ENCODE peak calls at places on chromosome 11, in six cellular contexts. U is astrocyte of the spinal cord; H is activated CD4-positive, alpha-beta T cell treated with anti-CD3 and anti-CD28 coated beads for 48 hours; G is midbrain; D is stimulated activated CD8-positive, alpha-beta memory T cell treated with anti-CD3 and anti-CD28 coated beads, Interleukin-7, amount 100 ng/mL, for 1 hour; M is T follicular helper cell. J is an unnamed sample.

GRCh38 chr11:10550503-10550902 is 9.5 kb upstream of the RNF141 start:
- DNase-seq in U (peak; percentile 65), H (no peak), G (no peak), D (no peak), M (no peak), J (no peak)

GRCh38 chr11:6437993-6438392 is 2.8 kb downstream of the HPX start:
- DNase-seq in U (no peak), H (no peak), G (no peak), D (no peak), M (no peak), J (no peak)

GRCh38 chr11:6694229-6694535 is 11.0 kb upstream of the MRPL17 start:
- DNase-seq in U (no peak), H (no peak), G (no peak), D (no peak), M (no peak), J (no peak)

GRCh38 chr11:14423633-14424032 is 64.7 kb upstream of the RRAS2 start:
- DNase-seq in U (peak; percentile 64), H (no peak), G (no peak), D (no peak), M (no peak), J (no peak)

GRCh38 chr11:82315093-82315492 is 418.6 kb downstream of the FAM181B start:
- DNase-seq in U (no peak), H (peak; percentile 15), G (no peak), D (no peak), M (no peak), J (no peak)

GRCh38 chr11:74634537-74634936 is 42.2 kb downstream of the POLD3 start:
- DNase-seq in U (peak; percentile 65), H (no peak), G (peak; percentile 2), D (no peak), M (no peak), J (no peak)

GRCh38 chr11:109892321-109892794 is 200.8 kb upstream of the ZC3H12C start:
- DNase-seq in U (peak; percentile 3), H (no peak), G (no peak), D (no peak), M (no peak), J (no peak)

GRCh38 chr11:72562431-72562830 is 111.8 kb downstream of the PDE2A start:
- DNase-seq in U (no peak), H (no peak), G (no peak), D (no peak), M (no peak), J (no peak)

GRCh38 chr11:78268516-78269410 is 80.0 kb downstream of the USP35 start:
- DNase-seq in U (peak; percentile 16), H (no peak), G (no peak), D (no peak), M (no peak), J (no peak)

GRCh38 chr11:43708776-43709175 is 28.2 kb downstream of the HSD17B12 start:
- DNase-seq in U (no peak), H (no peak), G (no peak), D (no peak), M (no peak), J (no peak)

GRCh38 chr11:89529619-89530018 is 38.4 kb upstream of the NOX4 start:
- DNase-seq in U (no peak), H (no peak), G (no peak), D (no peak), M (no peak), J (no peak)

GRCh38 chr11:76577199-76577920 is 93.2 kb downstream of the LRRC32 start:
- DNase-seq in U (peak; percentile 57), H (no peak), G (no peak), D (no peak), M (no peak), J (no peak)

GRCh38 chr11:129313588-129314288 is 61.9 kb upstream of the BARX2 start:
- DNase-seq in U (peak; percentile 26), H (no peak), G (no peak), D (no peak), M (no peak), J (no peak)

GRCh38 chr11:12150831-12151382 is 40.5 kb downstream of the MICAL2 start:
- DNase-seq in U (peak; percentile 81), H (peak; percentile 84), G (no peak), D (no peak), M (no peak), J (no peak)

GRCh38 chr11:106491751-106492150 is 414.3 kb downstream of the AASDHPPT start:
- DNase-seq in U (no peak), H (no peak), G (peak; percentile 64), D (no peak), M (no peak), J (no peak)

GRCh38 chr11:120749389-120749788 is 237.8 kb downstream of the GRIK4 start:
- DNase-seq in U (no peak), H (no peak), G (no peak), D (no peak), M (no peak), J (no peak)

GRCh38 chr11:288328-289144 is at the start of gene PGGHG:
- DNase-seq in U (no peak), H (peak; percentile 47), G (no peak), D (no peak), M (no peak), J (no peak)

GRCh38 chr11:86617502-86617901 is 54.9 kb downstream of the ME3 start:
- DNase-seq in U (peak; percentile 86), H (no peak), G (no peak), D (no peak), M (no peak), J (no peak)

GRCh38 chr11:43547900-43548381 is 132.6 kb upstream of the HSD17B12 start:
- DNase-seq in U (no peak), H (no peak), G (no peak), D (no peak), M (no peak), J (no peak)